ENCODE peak calls at places on chromosomes 2 and 18, in four cellular contexts. One of them, this sample, is unnamed.

GRCh38 chr18:36814994-36815393 is 13.8 kb downstream of the TPGS2 start:
- DNase-seq in HCT116: no peak
- DNase-seq in SK-N-SH: no peak
- DNase-seq in K562: peak
- DNase-seq in this sample: no peak

GRCh38 chr2:85898881-85899280 is 10.1 kb upstream of the ST3GAL5 start:
- DNase-seq in HCT116: no peak
- DNase-seq in K562: no peak
- DNase-seq in SK-N-SH: no peak
- DNase-seq in this sample: no peak

GRCh38 chr18:52903858-52904257 is 563.9 kb downstream of the DCC start:
- DNase-seq in K562: no peak
- DNase-seq in HCT116: no peak
- DNase-seq in SK-N-SH: peak
- DNase-seq in this sample: peak

GRCh38 chr2:234425923-234426603 is 70.8 kb downstream of the ARL4C start:
- DNase-seq in K562: no peak
- DNase-seq in SK-N-SH: no peak
- DNase-seq in HCT116: no peak
- DNase-seq in this sample: no peak

GRCh38 chr18:13500227-13500865 is 226.0 kb downstream of the FAM210A start:
- DNase-seq in K562: no peak
- DNase-seq in SK-N-SH: no peak
- DNase-seq in HCT116: no peak
- DNase-seq in this sample: peak

GRCh38 chr2:75952173-75952572 is 241.5 kb upstream of the GCFC2 start:
- DNase-seq in HCT116: no peak
- DNase-seq in SK-N-SH: no peak
- DNase-seq in K562: no peak
- DNase-seq in this sample: no peak

GRCh38 chr18:63697261-63697660 is 5.5 kb upstream of the SERPINB11 start:
- DNase-seq in HCT116: no peak
- DNase-seq in SK-N-SH: no peak
- DNase-seq in K562: no peak
- DNase-seq in this sample: no peak

GRCh38 chr2:182366625-182367024 is 60.2 kb downstream of the PDE1A start:
- DNase-seq in SK-N-SH: no peak
- DNase-seq in K562: no peak
- DNase-seq in HCT116: no peak
- DNase-seq in this sample: no peak

GRCh38 chr2:204407209-204408070 is 137.8 kb upstream of the PARD3B start:
- DNase-seq in SK-N-SH: peak
- DNase-seq in HCT116: no peak
- DNase-seq in K562: peak
- DNase-seq in this sample: peak

GRCh38 chr2:4424153-4424552 is 720.8 kb downstream of the DCDC2C start:
- DNase-seq in K562: no peak
- DNase-seq in HCT116: no peak
- DNase-seq in SK-N-SH: no peak
- DNase-seq in this sample: no peak

GRCh38 chr2:10212827-10213226 is 89.9 kb upstream of the HPCAL1 start:
- DNase-seq in SK-N-SH: no peak
- DNase-seq in K562: no peak
- DNase-seq in HCT116: no peak
- DNase-seq in this sample: no peak

GRCh38 chr18:79523738-79524180 is 128.0 kb downstream of the NFATC1 start:
- DNase-seq in SK-N-SH: no peak
- DNase-seq in K562: no peak
- DNase-seq in HCT116: no peak
- DNase-seq in this sample: no peak

GRCh38 chr2:199230091-199230490 is 227.6 kb downstream of the SATB2 start:
- DNase-seq in SK-N-SH: no peak
- DNase-seq in K562: no peak
- DNase-seq in HCT116: no peak
- DNase-seq in this sample: no peak

GRCh38 chr18:37135177-37135576 is 306.2 kb downstream of the KIAA1328 start:
- DNase-seq in K562: no peak
- DNase-seq in HCT116: no peak
- DNase-seq in SK-N-SH: no peak
- DNase-seq in this sample: no peak

GRCh38 chr2:10303634-10304378 is 1.1 kb downstream of the HPCAL1 start:
- DNase-seq in K562: peak
- DNase-seq in HCT116: no peak
- DNase-seq in SK-N-SH: peak
- DNase-seq in this sample: peak

GRCh38 chr18:23337599-23338444 is 115.3 kb upstream of the RIOK3 start:
- DNase-seq in HCT116: peak
- DNase-seq in SK-N-SH: peak
- DNase-seq in K562: no peak
- DNase-seq in this sample: peak

GRCh38 chr18:31429623-31430022 is 17.9 kb upstream of the DSG3 start:
- DNase-seq in K562: peak
- DNase-seq in HCT116: no peak
- DNase-seq in SK-N-SH: no peak
- DNase-seq in this sample: no peak

GRCh38 chr2:150371066-150371812 is 116.2 kb downstream of the RND3 start:
- DNase-seq in K562: no peak
- DNase-seq in HCT116: no peak
- DNase-seq in SK-N-SH: no peak
- DNase-seq in this sample: no peak

GRCh38 chr2:83014462-83014861 is 1444.6 kb downstream of the SUCLG1 start:
- DNase-seq in SK-N-SH: no peak
- DNase-seq in K562: no peak
- DNase-seq in HCT116: no peak
- DNase-seq in this sample: no peak

GRCh38 chr2:159076233-159076632 is 107.8 kb downstream of the TANC1 start:
- DNase-seq in HCT116: no peak
- DNase-seq in SK-N-SH: no peak
- DNase-seq in K562: no peak
- DNase-seq in this sample: no peak

GRCh38 chr2:134410006-134410405 is 156.1 kb downstream of the MGAT5 start:
- DNase-seq in HCT116: no peak
- DNase-seq in K562: no peak
- DNase-seq in SK-N-SH: no peak
- DNase-seq in this sample: no peak

GRCh38 chr2:27212626-27213471 is 781 bp upstream of the SLC5A6 start:
- DNase-seq in SK-N-SH: peak
- DNase-seq in HCT116: no peak
- DNase-seq in K562: peak
- DNase-seq in this sample: peak

GRCh38 chr2:171688129-171688465 is 828 bp downstream of the DYNC1I2 start:
- DNase-seq in K562: peak
- DNase-seq in HCT116: no peak
- DNase-seq in SK-N-SH: no peak
- DNase-seq in this sample: no peak
- TF ChIP-seq ELF1 in K562: no peak
- TF ChIP-seq ELF1 in HCT116: no peak
- TF ChIP-seq ELF1 in SK-N-SH: no peak
- TF ChIP-seq ELF1 in this sample: no peak

GRCh38 chr2:237260032-237260431 is 153.9 kb downstream of the COL6A3 start:
- DNase-seq in HCT116: no peak
- DNase-seq in K562: no peak
- DNase-seq in SK-N-SH: no peak
- DNase-seq in this sample: no peak
- TF ChIP-seq ELF1 in HCT116: no peak
- TF ChIP-seq ELF1 in K562: no peak
- TF ChIP-seq ELF1 in SK-N-SH: no peak
- TF ChIP-seq ELF1 in this sample: no peak

DNA sequence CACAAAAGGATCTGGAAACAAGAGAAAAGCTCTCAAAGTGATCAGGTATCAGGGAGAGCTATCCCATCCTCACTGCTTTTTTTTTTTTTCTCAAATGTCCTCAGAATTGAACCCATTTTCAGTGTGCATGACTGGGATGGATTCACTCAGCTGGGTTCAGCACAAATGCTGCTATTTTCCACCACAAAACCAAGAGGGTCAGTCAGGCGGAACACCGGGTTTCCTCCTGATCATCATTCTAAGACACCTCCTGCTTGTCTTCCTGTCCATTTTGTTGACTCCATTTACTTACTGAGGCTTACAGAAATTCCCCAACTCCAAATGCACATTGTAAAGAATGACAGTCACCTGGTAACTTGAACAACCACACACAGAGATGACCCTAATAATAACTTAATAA is 39.9 kb downstream of the CYRIA start:
- DNase-seq in K562: no peak
- DNase-seq in HCT116: no peak
- DNase-seq in SK-N-SH: no peak
- DNase-seq in this sample: no peak
- TF ChIP-seq ELF1 in K562: no peak
- TF ChIP-seq ELF1 in HCT116: no peak
- TF ChIP-seq ELF1 in SK-N-SH: no peak
- TF ChIP-seq ELF1 in this sample: no peak

GRCh38 chr2:212644195-212644837 is 105.7 kb upstream of the ERBB4 start:
- DNase-seq in K562: no peak
- DNase-seq in SK-N-SH: no peak
- DNase-seq in HCT116: no peak
- DNase-seq in this sample: no peak

GRCh38 chr2:212649646-212650045 is 111.0 kb upstream of the ERBB4 start:
- DNase-seq in HCT116: no peak
- DNase-seq in SK-N-SH: no peak
- DNase-seq in K562: no peak
- DNase-seq in this sample: no peak

DNA sequence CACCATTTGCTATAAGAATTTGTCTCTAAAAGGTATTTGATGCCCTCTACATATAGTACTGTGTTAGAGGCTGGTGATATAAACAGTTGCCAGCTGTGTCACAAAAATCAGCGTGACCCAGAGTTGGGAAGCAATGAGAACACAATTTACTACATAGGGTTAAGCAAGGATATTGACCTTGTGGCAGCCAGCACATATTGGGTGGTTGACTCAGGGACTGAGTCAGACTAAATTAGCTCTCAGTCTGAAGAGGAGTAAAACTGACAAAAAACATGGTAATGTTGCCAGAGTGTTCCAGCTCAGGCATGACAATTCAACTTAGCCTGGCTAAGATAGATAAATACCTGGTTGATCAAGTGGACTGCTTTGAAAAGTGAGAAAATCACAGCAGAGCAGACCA is 108.1 kb upstream of the ERBB4 start:
- DNase-seq in K562: no peak
- DNase-seq in HCT116: no peak
- DNase-seq in SK-N-SH: no peak
- DNase-seq in this sample: no peak
- TF ChIP-seq ELF1 in K562: no peak
- TF ChIP-seq ELF1 in HCT116: no peak
- TF ChIP-seq ELF1 in SK-N-SH: no peak
- TF ChIP-seq ELF1 in this sample: no peak

GRCh38 chr2:138777996-138778395 is 2.2 kb downstream of the NXPH2 start:
- DNase-seq in K562: no peak
- DNase-seq in HCT116: no peak
- DNase-seq in SK-N-SH: no peak
- DNase-seq in this sample: peak

GRCh38 chr2:138780908-138781307 is 718 bp upstream of the NXPH2 start:
- DNase-seq in SK-N-SH: no peak
- DNase-seq in K562: no peak
- DNase-seq in HCT116: no peak
- DNase-seq in this sample: no peak

GRCh38 chr2:138780451-138780880 is 276 bp upstream of the NXPH2 start:
- DNase-seq in K562: no peak
- DNase-seq in SK-N-SH: no peak
- DNase-seq in HCT116: no peak
- DNase-seq in this sample: no peak

GRCh38 chr2:138779451-138780440 is at the start of gene NXPH2:
- DNase-seq in SK-N-SH: peak
- DNase-seq in K562: no peak
- DNase-seq in HCT116: no peak
- DNase-seq in this sample: no peak

DNA sequence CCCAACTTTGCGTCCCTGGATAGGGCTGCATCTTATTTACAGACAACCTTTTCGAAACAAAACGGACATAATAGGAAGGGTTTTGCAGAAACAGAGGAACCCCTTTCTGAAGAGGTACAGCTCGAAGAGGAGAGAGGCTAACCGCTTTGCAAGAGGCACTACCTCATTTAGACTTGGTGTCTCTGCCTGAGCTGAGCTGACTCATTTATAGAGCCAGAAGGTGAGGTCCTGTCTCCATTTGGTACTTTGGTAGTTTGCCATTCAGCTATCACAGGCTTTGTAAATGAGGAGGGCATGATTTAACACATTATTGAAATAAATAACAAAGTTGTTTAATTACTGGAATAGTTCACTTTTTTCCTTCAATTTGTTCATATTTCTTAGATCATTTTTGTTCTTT is 2.2 kb upstream of the NXPH2 start:
- DNase-seq in HCT116: no peak
- DNase-seq in K562: no peak
- DNase-seq in SK-N-SH: no peak
- DNase-seq in this sample: no peak
- TF ChIP-seq ELF1 in HCT116: no peak
- TF ChIP-seq ELF1 in K562: no peak
- TF ChIP-seq ELF1 in SK-N-SH: no peak
- TF ChIP-seq ELF1 in this sample: no peak

GRCh38 chr2:72778410-72778809 is 47.4 kb downstream of the EXOC6B start:
- DNase-seq in HCT116: no peak
- DNase-seq in SK-N-SH: no peak
- DNase-seq in K562: no peak
- DNase-seq in this sample: peak
- TF ChIP-seq ELF1 in HCT116: no peak
- TF ChIP-seq ELF1 in SK-N-SH: no peak
- TF ChIP-seq ELF1 in K562: no peak
- TF ChIP-seq ELF1 in this sample: no peak

This sample was measured in HepG2.